ENCODE peak calls at places on chromosomes 12 and 14, in eight cellular contexts. J is cardiac fibroblast, I is coronary artery, K is fibroblast of the aortic adventitia, W is fibroblast of mammary gland, Y is mammary epithelial cell, X is natural killer cell, N is Peyer's patch. F is an unnamed sample.

GRCh38 chr12:111178194-111179081 is 190.5 kb downstream of the PHETA1 start:
- DNase-seq in I (no peak), Y (no peak), J (peak), K (peak), X (no peak), N (no peak), W (no peak), F (no peak)

GRCh38 chr14:71466251-71466650 is 466.0 kb upstream of the RGS6 start:
- DNase-seq in J (no peak), W (no peak), K (no peak), I (no peak), Y (no peak), N (no peak), X (no peak), F (no peak)

GRCh38 chr14:77989441-77989891 is 180.7 kb upstream of the NRXN3 start:
- DNase-seq in J (no peak), W (no peak), X (no peak), I (no peak), K (no peak), N (no peak), Y (no peak), F (no peak)

GRCh38 chr14:75165586-75166391 is 10.6 kb downstream of the TMED10 start:
- DNase-seq in I (no peak), W (no peak), Y (no peak), J (peak), X (no peak), K (no peak), N (no peak), F (no peak)

GRCh38 chr12:69027411-69027811 is 94.4 kb upstream of the CPM start:
- DNase-seq in W (peak), N (no peak), J (peak), Y (peak), X (no peak), K (peak), I (no peak), F (no peak)

GRCh38 chr14:68513137-68513536 is 279.7 kb downstream of the ZFP36L1 start:
- DNase-seq in K (no peak), X (no peak), N (peak), I (no peak), Y (no peak), W (no peak), J (no peak), F (peak)

GRCh38 chr12:44835641-44836379 is 40.3 kb downstream of the NELL2 start:
- DNase-seq in N (no peak), X (no peak), J (no peak), K (no peak), I (no peak), W (peak), Y (peak), F (peak)

GRCh38 chr12:115599251-115599811 is 678.2 kb downstream of the MED13L start:
- DNase-seq in I (no peak), W (peak), N (no peak), J (no peak), X (no peak), K (peak), Y (no peak), F (no peak)

GRCh38 chr14:33692762-33693161 is 258.1 kb downstream of the EGLN3 start:
- DNase-seq in J (peak), K (peak), I (no peak), N (no peak), X (no peak), Y (peak), W (peak), F (peak)

GRCh38 chr14:77314043-77314442 is 6.6 kb downstream of the POMT2 start:
- DNase-seq in I (no peak), J (peak), N (no peak), X (no peak), W (peak), K (peak), Y (peak), F (peak)

GRCh38 chr14:94342334-94342934 is 19.3 kb upstream of the SERPINA6 start:
- DNase-seq in W (peak), N (peak), K (peak), X (no peak), I (no peak), Y (peak), J (peak), F (peak)

GRCh38 chr12:98863167-98863566 is 218.1 kb downstream of the APAF1 start:
- DNase-seq in N (no peak), Y (no peak), X (no peak), I (no peak), W (no peak), J (no peak), K (no peak), F (no peak)

GRCh38 chr14:22391908-22392307 is 197.1 kb downstream of the DAD1 start:
- DNase-seq in X (peak), I (no peak), Y (peak), N (peak), J (peak), K (peak), W (peak), F (peak)

GRCh38 chr14:76924363-76925151 is 98.3 kb downstream of the LRRC74A start:
- DNase-seq in J (peak), I (no peak), K (no peak), W (no peak), Y (no peak), N (no peak), X (no peak), F (no peak)

GRCh38 chr12:111444706-111445310 is 39.1 kb downstream of the SH2B3 start:
- DNase-seq in I (no peak), W (no peak), K (peak), J (peak), X (peak), Y (no peak), N (peak), F (no peak)

GRCh38 chr14:65361920-65362319 is 50.6 kb upstream of the FUT8 start:
- DNase-seq in W (peak), I (no peak), N (no peak), X (no peak), K (peak), Y (peak), J (peak), F (peak)

GRCh38 chr12:98485792-98486347 is 29.5 kb upstream of the TMPO start:
- DNase-seq in Y (no peak), J (no peak), N (no peak), W (no peak), K (no peak), X (no peak), I (no peak), F (no peak)

GRCh38 chr12:127238061-127238460 is 1028.9 kb upstream of the TMEM132C start:
- DNase-seq in K (no peak), Y (peak), I (no peak), J (no peak), X (no peak), W (peak), N (no peak), F (peak)

GRCh38 chr14:34699873-34700621 is 14.3 kb downstream of the CFL2 start:
- DNase-seq in X (no peak), N (no peak), J (peak), Y (peak), W (peak), K (peak), I (no peak), F (peak)

GRCh38 chr12:32107376-32108267 is 975 bp downstream of the BICD1 start:
- DNase-seq in X (no peak), Y (peak), K (peak), W (peak), J (peak), I (no peak), N (peak), F (peak)

DNA sequence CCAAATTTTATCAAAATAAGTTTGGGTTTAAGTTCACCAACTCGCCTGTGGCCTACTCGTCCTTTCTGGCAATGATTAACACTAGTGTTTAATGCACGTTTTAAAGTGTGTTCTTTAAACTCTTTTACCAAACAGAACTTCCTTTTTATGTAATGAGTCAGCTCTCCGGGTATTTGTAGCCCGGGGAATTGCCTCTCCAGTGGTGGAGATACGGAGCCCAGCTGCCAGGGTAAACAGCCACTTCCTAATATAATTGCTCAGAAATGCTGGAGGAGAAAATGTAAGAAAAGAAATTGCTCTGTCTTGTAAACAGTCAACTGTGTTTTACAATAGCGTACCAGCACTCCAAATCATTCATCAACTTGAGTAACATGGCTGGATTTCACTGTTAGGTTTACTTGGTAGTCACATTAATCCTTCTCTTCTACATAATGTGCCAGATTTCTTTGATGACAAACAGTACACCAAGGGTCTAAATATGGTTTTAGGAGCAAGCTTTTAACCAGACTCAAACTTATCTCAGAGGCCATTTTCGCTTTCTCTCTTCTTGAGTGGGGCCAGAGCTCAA is 101.1 kb upstream of the SLC38A2 start:
- DNase-seq in N (peak), Y (peak), W (peak), J (peak), X (no peak), K (peak), I (peak), F (peak)
- TF ChIP-seq CTCF in N (no peak), Y (no peak), W (no peak), J (no peak), X (no peak), K (no peak), I (no peak), F (no peak)

GRCh38 chr12:120586216-120586615 is 5.0 kb upstream of the POP5 start:
- DNase-seq in Y (no peak), W (no peak), I (no peak), K (no peak), J (no peak), N (no peak), X (no peak), F (no peak)

GRCh38 chr12:120581998-120582397 is 796 bp upstream of the POP5 start:
- DNase-seq in K (peak), Y (no peak), J (no peak), X (no peak), W (peak), I (no peak), N (no peak), F (no peak)

GRCh38 chr12:120586860-120587259 is 5.7 kb upstream of the POP5 start:
- DNase-seq in Y (no peak), W (no peak), I (no peak), X (no peak), K (no peak), N (no peak), J (no peak), F (no peak)

GRCh38 chr12:120583478-120584030 is 2.4 kb upstream of the POP5 start:
- DNase-seq in J (peak), N (peak), W (peak), K (peak), I (peak), X (peak), Y (peak), F (peak)

GRCh38 chr12:120584343-120585149 is 3.3 kb upstream of the POP5 start:
- DNase-seq in Y (peak), I (no peak), J (no peak), N (peak), X (peak), K (peak), W (peak), F (peak)
- TF ChIP-seq CTCF in Y (no peak), I (no peak), J (peak), N (peak), X (no peak), K (peak), W (no peak), F (peak)

DNA sequence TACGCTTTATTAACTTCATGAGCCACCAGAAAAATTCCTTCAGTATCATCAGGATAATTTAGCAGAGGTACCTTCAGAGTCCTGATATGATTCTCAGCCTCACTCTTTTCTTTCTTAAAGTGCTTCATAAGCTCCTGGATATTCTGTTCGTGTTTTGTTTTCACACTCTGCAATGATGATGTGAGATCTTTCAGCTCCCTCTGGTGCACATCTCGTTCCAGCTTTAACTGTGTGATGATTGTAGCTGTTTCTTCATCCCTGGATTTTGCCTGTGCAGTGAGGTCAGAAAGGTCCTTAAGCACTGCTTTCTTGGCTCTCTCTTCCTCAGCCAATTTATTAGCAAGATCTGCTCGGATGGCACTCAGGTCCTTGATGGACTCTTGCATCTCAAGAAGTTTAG is 156.7 kb downstream of the CEP128 start:
- DNase-seq in N (no peak), Y (no peak), I (no peak), J (peak), K (peak), X (no peak), W (peak), F (no peak)
- TF ChIP-seq CTCF in N (no peak), Y (no peak), I (no peak), J (no peak), K (no peak), X (no peak), W (no peak), F (no peak)

GRCh38 chr12:121009744-121010143 is 6.5 kb downstream of the C12orf43 start:
- DNase-seq in J (peak), X (no peak), N (no peak), K (peak), W (peak), I (no peak), Y (peak), F (peak)
- TF ChIP-seq CTCF in J (peak), X (no peak), N (peak), K (peak), W (peak), I (no peak), Y (peak), F (peak)

GRCh38 chr14:32366256-32366655 is 37.2 kb downstream of the AKAP6 start:
- DNase-seq in J (peak), W (peak), Y (no peak), I (no peak), N (no peak), K (peak), X (no peak), F (no peak)
- TF ChIP-seq CTCF in J (peak), W (peak), Y (peak), I (no peak), N (no peak), K (peak), X (no peak), F (no peak)

GRCh38 chr14:60349663-60350365 is 100.8 kb downstream of the PPM1A start:
- DNase-seq in I (no peak), K (peak), J (peak), Y (peak), X (no peak), W (peak), N (no peak), F (peak)
- TF ChIP-seq CTCF in I (peak), K (peak), J (peak), Y (peak), X (peak), W (peak), N (peak), F (peak)

GRCh38 chr12:131138638-131139362 is 185.1 kb downstream of the ADGRD1 start:
- DNase-seq in I (no peak), X (no peak), K (no peak), J (no peak), N (no peak), Y (no peak), W (no peak), F (no peak)

GRCh38 chr12:131136539-131136872 is 182.8 kb downstream of the ADGRD1 start:
- DNase-seq in W (no peak), Y (no peak), J (no peak), N (no peak), I (peak), K (no peak), X (no peak), F (no peak)

GRCh38 chr12:131137009-131137835 is 183.5 kb downstream of the ADGRD1 start:
- DNase-seq in N (no peak), Y (no peak), X (no peak), I (peak), W (no peak), J (no peak), K (no peak), F (no peak)

GRCh38 chr12:131139363-131140068 is 185.8 kb downstream of the ADGRD1 start:
- DNase-seq in K (no peak), W (no peak), Y (no peak), J (no peak), N (no peak), I (peak), X (peak), F (no peak)

GRCh38 chr12:131137836-131138637 is 184.3 kb downstream of the ADGRD1 start:
- DNase-seq in Y (no peak), W (peak), X (no peak), N (no peak), K (peak), J (peak), I (peak), F (no peak)
- TF ChIP-seq CTCF in Y (no peak), W (no peak), X (no peak), N (no peak), K (no peak), J (no peak), I (no peak), F (no peak)

DNA sequence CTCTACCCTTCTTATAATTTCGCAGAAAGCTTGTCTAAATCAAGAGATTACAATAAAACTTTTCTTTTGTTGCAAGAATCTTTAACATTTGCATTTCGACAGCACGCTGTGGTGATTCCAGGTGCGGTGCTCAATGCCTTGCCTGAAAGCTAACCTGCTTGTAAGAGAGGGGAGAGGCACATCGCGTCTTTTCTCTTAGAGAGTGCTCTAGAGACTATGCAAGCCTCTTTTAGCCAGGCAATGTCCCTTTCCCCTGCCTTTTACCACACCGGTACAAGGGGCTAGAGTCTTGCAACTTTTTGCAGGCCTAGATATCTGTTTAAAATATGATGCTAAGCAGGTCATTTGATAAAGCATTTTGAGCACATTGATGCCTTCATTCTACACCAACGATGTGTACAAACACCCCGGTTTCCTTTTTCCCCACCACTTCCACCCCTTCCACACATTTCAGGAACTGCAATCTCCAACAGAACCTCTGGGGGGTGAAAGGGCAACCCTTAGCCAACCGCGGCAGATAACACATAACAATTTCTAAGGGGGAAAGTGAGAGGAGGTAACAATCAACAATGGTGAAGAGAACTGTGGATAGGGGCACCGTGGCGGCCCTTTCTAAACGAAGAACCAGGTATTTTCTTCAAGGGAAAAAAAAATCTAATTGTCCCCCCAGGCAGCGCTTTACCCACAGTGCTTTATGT is 1.3 kb downstream of the KITLG start:
- DNase-seq in J (no peak), W (peak), Y (peak), X (no peak), I (no peak), N (no peak), K (no peak), F (peak)
- TF ChIP-seq CTCF in J (peak), W (peak), Y (peak), X (no peak), I (peak), N (peak), K (peak), F (peak)

GRCh38 chr12:30696103-30696408 is 387 bp upstream of the IPO8 start:
- DNase-seq in J (no peak), K (no peak), I (no peak), X (no peak), W (no peak), N (no peak), Y (no peak), F (no peak)

GRCh38 chr12:30696486-30696885 is 817 bp upstream of the IPO8 start:
- DNase-seq in N (no peak), J (no peak), Y (no peak), K (no peak), X (no peak), I (no peak), W (no peak), F (no peak)

GRCh38 chr12:30694412-30694955 is 1.2 kb downstream of the IPO8 start:
- DNase-seq in X (no peak), Y (peak), J (no peak), I (no peak), W (peak), N (no peak), K (peak), F (peak)

GRCh38 chr12:30694971-30695326 is 720 bp downstream of the IPO8 start:
- DNase-seq in Y (peak), W (peak), I (no peak), X (no peak), K (peak), J (peak), N (peak), F (peak)

DNA sequence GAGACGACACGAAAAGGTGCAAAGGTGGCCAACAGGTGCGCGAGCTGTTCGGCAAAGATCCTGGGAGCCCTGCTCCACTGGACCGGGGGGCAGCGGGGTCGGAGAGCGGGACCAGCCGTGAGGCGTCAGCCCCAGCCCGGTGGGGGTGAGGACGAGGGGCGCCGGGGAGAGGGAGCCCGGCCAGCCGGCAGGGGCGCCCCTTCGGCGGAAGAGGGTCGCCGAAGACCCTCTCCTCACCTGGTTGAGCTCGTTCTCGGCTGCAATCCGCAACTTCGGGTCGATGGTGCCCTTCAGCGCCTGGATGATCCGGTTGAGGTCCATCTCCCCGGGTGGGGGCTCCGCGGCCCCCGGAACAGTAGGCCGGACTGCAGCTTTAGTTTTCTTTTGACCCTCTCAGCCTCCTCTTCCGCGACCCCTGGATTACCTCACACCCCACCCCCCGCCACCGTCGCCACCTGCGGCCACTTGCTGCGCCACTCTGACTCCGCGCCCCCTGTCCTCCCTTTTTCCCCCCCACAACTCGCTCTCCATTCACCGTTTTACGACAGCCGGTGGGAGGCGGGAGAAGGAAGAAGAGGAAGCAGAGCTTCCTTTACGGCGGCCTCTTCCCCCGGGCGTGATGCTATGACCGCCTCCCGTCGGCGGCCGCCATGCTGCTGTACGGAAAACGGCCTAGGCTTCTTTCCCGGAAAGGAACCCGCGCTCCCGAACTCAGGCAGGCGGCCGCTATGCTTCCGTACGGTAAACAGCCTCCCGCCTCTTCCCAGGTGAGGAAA is at the start of gene IPO8:
- DNase-seq in I (peak), N (peak), J (peak), W (peak), K (peak), Y (peak), X (peak), F (peak)
- TF ChIP-seq CTCF in I (no peak), N (peak), J (peak), W (peak), K (peak), Y (no peak), X (peak), F (peak)

F was measured in MCF 10A.